ENCODE peak calls at places on chromosomes 1 and 21, in seven cellular contexts. G, H, O, Q, N, F and D are unnamed samples.

GRCh38 chr1:180631197-180631765 is 541 bp upstream of the XPR1 start:
- DNase-seq in F (peak), N (no peak), H (no peak), Q (no peak), G (no peak), O (peak), D (no peak)

GRCh38 chr1:36769886-36770830 is 264.2 kb downstream of the GRIK3 start:
- DNase-seq in N (no peak), F (no peak), O (no peak), Q (no peak), H (no peak), G (no peak), D (no peak)

GRCh38 chr1:27604579-27605299 is 795 bp upstream of the AHDC1 start:
- DNase-seq in O (no peak), N (no peak), F (no peak), H (no peak), G (no peak), Q (peak), D (no peak)

GRCh38 chr1:23763040-23763577 is 15.1 kb upstream of the PITHD1 start:
- DNase-seq in O (no peak), G (no peak), N (no peak), F (no peak), Q (peak), H (no peak), D (no peak)

GRCh38 chr1:29501227-29501976 is 265.1 kb downstream of the PTPRU start:
- DNase-seq in H (no peak), N (no peak), F (no peak), O (peak), G (no peak), Q (no peak), D (no peak)

GRCh38 chr1:170533331-170533730 is 1.4 kb downstream of the GORAB start:
- DNase-seq in Q (peak), O (no peak), G (no peak), N (no peak), H (peak), F (no peak), D (peak)

GRCh38 chr1:209040351-209040750 is 543.2 kb upstream of the CAMK1G start:
- DNase-seq in N (no peak), G (no peak), O (no peak), H (no peak), Q (peak), F (no peak), D (no peak)

GRCh38 chr1:83641206-83641658 is 357.7 kb downstream of the TTLL7 start:
- DNase-seq in Q (peak), O (peak), N (no peak), G (no peak), F (no peak), H (no peak), D (no peak)

GRCh38 chr1:228985661-228986060 is 250.4 kb downstream of the RHOU start:
- DNase-seq in G (no peak), Q (no peak), H (no peak), N (no peak), O (no peak), F (no peak), D (no peak)

GRCh38 chr21:36973986-36974850 is 7.7 kb upstream of the HLCS start:
- DNase-seq in G (no peak), N (no peak), O (no peak), F (no peak), Q (no peak), H (no peak), D (no peak)

GRCh38 chr1:183272390-183272801 is 86.3 kb downstream of the LAMC2 start:
- DNase-seq in G (no peak), F (no peak), H (no peak), N (no peak), O (no peak), Q (peak), D (peak)

GRCh38 chr1:18342744-18343143 is 138.0 kb upstream of the KLHDC7A start:
- DNase-seq in O (no peak), Q (no peak), N (no peak), F (no peak), H (no peak), G (no peak), D (no peak)

GRCh38 chr1:81717230-81717629 is 83.5 kb upstream of the ADGRL2 start:
- DNase-seq in G (no peak), F (no peak), H (no peak), Q (peak), O (no peak), N (no peak), D (peak)

GRCh38 chr1:2641381-2642130 is 8.7 kb upstream of the MMEL1 start:
- DNase-seq in O (no peak), G (no peak), H (no peak), F (no peak), Q (no peak), N (no peak), D (no peak)

GRCh38 chr1:35001743-35002142 is 16.6 kb upstream of the TMEM35B start:
- DNase-seq in G (no peak), N (no peak), H (no peak), F (no peak), O (no peak), Q (peak), D (no peak)

GRCh38 chr1:244406337-244406736 is 45.4 kb downstream of the ADSS2 start:
- DNase-seq in Q (no peak), H (no peak), O (no peak), G (no peak), F (no peak), N (no peak), D (no peak)

GRCh38 chr1:112707217-112708001 is 482 bp upstream of the RHOC start:
- DNase-seq in Q (peak), N (peak), G (peak), H (peak), F (peak), O (peak), D (peak)

GRCh38 chr21:35814858-35815619 is 245.3 kb downstream of the SETD4 start:
- DNase-seq in Q (no peak), N (no peak), F (no peak), O (no peak), G (no peak), H (no peak), D (no peak)

GRCh38 chr1:164560076-164560475 is 1.1 kb downstream of the PBX1 start:
- DNase-seq in N (no peak), H (no peak), F (no peak), O (no peak), Q (peak), G (no peak), D (peak)

GRCh38 chr1:29416825-29417557 is 180.7 kb downstream of the PTPRU start:
- DNase-seq in F (no peak), H (no peak), N (no peak), O (no peak), G (no peak), Q (peak), D (no peak)

GRCh38 chr1:9294910-9295636 is 2.4 kb downstream of the SPSB1 start:
- DNase-seq in O (peak), G (no peak), N (no peak), H (no peak), Q (peak), F (peak), D (peak)
- H3K4me3 ChIP-seq in O (no peak), G (no peak), N (peak), H (no peak), Q (peak), F (peak), D (peak)

DNA sequence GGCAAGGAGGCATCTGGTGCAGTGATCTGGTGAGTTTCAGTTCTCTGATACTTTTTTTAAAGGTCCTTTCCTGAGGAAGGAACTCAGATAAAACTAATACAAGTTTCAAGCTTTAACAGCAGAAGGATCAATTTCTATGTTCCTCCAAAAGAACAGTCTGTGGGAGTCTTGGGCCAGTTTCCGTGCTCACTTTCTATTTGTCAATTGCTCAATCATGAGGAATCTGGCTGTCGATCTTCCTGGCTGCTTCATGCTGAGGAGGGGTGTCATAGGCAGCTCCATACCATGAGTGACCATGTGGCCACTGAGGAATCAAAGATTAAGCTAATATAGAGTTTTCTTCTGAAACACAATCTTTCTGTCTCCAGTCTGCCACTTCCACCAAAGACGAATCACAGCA is 11.4 kb upstream of the TMEM125 start:
- DNase-seq in F (no peak), H (no peak), Q (no peak), N (no peak), O (no peak), G (no peak), D (no peak)
- H3K27ac ChIP-seq in F (no peak), H (no peak), Q (no peak), N (no peak), O (no peak), G (no peak), D (no peak)

GRCh38 chr21:25039461-25040380 is 567.6 kb downstream of the MRPL39 start:
- DNase-seq in H (peak), O (peak), Q (no peak), F (no peak), G (no peak), N (no peak), D (no peak)
- H3K4me3 ChIP-seq in H (peak), O (no peak), Q (no peak), F (no peak), G (no peak), N (peak), D (peak)

DNA sequence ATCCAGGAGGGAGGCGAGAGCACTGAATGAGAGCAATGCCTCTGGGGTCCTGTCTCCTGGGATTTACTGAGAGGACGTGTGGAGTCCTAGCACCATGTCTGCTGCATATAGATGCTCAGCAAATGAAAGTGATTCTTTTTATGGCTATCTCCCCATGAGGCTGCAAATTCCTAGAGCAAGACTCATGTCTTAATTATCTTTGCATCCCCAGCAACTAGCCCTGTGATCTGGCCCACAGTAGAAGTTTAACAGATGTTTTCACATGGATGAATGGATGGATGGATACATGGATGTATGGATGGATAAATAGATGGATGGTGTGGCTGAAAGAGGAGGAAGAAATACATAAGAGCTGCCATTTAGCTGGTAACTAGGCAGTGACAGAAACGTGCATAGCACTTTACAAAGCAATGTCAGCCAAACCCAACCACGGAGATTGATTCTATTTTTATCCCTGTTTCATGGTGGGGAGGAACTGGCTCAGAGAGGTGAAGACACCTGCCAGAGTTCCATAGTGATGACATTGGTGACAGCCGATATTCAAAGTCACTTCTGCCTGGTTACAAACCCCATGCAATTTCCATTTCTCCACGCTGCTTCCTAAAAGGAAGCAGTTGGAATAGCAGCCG is 32.7 kb upstream of the ZBTB40 start:
- DNase-seq in G (no peak), H (no peak), O (peak), F (peak), Q (peak), N (no peak), D (peak)
- H3K27ac ChIP-seq in G (no peak), H (no peak), O (no peak), F (no peak), Q (no peak), N (no peak), D (no peak)

GRCh38 chr1:60823151-60823550 is 259.2 kb upstream of the NFIA start:
- DNase-seq in G (no peak), H (no peak), F (no peak), Q (no peak), O (no peak), N (no peak), D (no peak)

GRCh38 chr1:60825593-60825992 is 256.8 kb upstream of the NFIA start:
- DNase-seq in H (no peak), O (no peak), N (no peak), Q (no peak), G (no peak), F (no peak), D (no peak)

GRCh38 chr1:60822252-60822651 is 260.1 kb upstream of the NFIA start:
- DNase-seq in O (no peak), G (no peak), F (no peak), Q (no peak), H (no peak), N (no peak), D (no peak)

GRCh38 chr1:60828944-60829343 is 253.4 kb upstream of the NFIA start:
- DNase-seq in Q (no peak), N (no peak), F (no peak), O (no peak), G (no peak), H (no peak), D (no peak)

DNA sequence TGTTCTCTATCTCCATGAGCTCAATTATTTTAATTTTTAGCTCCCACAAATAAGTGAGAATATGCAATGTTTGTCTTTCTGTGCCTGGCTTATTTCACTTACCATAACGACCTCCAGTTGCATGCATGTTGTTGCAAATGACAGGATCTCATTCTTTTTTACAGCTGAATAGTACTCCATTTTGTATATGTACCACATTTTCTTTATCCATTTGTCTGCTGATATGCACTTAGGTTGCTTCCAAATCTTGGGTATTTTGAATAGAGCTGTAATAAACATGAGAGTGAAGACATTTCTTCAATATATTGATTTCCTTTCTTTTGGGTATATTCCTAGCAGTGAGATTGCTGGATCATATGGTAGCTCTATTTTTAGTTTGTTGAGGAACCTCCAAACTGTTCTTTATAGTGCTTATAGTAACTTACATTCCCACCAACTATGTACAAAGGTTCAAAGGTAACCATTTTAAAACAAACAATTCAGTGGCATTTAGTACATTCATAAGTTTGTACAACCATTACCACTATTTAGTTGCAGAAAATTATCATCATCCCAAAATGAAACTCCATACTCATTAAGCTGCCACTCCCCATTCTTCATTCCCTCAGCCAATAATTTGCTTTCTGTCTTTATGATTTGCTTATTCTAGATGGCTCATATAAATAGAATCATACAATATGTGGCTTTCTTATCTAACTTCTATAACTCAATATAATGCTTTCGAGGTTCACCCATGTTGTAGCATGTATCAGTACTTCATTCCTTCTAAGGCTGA is 255.9 kb upstream of the NFIA start:
- DNase-seq in Q (no peak), F (no peak), O (no peak), G (no peak), N (no peak), H (no peak), D (no peak)
- H3K4me3 ChIP-seq in Q (no peak), F (no peak), O (no peak), G (no peak), N (no peak), H (no peak), D (no peak)

GRCh38 chr1:161082996-161083742 is 6.2 kb downstream of the NECTIN4 start:
- DNase-seq in H (peak), O (no peak), N (peak), F (no peak), Q (peak), G (no peak), D (peak)
- H3K27ac ChIP-seq in H (peak), O (no peak), N (peak), F (no peak), Q (peak), G (no peak), D (peak)

DNA sequence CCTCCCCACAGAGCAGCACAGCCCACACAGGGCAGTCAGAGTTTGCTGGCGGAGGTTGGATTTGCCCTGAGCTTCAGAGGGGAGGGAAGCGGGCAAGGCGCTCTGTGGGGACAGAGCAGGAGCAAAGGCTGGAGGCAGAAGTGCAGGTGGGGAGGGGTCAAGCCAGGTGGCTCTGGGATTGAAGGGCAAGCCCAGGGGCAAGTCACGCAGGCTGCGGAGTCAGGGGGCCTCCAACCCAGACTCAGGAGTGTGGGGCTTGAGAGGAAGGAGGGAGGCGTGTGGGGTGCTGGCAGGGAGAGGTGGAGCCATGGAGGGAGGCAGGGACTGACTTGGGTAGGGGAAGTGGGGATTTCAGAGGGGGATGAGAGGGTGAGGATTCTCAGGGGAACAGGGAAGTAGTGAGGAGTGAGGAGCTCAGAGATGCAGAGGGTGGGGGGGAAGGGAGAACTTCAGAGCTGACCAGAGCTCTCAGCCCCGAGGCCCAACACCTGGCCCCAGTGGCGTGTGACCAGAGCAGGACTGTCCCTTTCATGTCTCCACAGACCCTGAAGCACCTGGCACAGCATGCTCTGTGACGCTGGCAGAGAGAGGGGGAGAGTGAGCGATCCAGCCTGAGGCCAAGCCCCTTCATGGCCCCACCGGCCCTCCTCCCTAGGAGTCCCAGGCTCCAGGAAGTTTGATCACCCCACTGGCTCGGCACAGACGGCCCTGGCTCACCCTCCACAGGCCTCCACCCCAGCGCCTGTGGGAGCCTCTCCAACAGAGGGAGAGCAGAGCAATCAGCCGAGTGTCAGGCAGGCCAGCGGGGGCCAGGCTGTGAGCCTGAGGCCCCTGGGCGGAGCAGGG is 10.8 kb downstream of the SH3BGRL3 start:
- DNase-seq in H (peak), N (no peak), O (no peak), G (no peak), Q (no peak), F (peak), D (no peak)
- H3K4me3 ChIP-seq in H (no peak), N (no peak), O (no peak), G (peak), Q (no peak), F (peak), D (no peak)

DNA sequence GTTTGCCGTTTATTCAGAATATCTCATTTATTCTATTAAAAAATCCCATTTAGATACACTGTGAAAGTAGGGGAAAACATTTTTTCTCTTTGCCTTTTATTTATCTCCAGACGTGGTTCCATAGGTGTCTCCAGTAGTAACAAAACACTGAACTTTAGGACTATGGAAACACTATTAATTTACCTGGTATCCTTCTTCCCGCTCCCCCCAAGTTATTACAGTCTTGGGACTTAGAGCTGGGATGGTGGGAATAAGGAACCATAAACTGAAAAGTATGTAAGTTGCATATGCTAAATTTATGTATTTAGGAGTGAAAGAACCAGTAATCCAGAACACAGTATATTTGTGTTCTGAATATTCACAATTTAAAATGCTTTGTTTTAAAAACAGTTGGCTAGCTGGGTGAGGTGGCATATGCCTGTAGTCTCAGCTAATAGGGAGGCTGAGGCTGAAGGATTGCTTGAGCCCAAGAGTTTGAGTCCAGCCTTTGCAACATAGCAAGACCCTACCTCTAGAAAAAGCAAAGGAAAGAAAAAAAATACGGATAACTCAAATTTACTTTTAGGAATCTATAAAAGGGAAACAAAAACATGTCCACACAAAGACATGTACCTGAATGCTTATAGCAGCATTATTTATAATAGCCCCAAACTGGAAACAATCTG is 3.1 kb downstream of the DNAJB4 start:
- DNase-seq in F (no peak), G (no peak), O (no peak), H (no peak), Q (no peak), N (no peak), D (no peak)
- H3K27ac ChIP-seq in F (no peak), G (peak), O (no peak), H (no peak), Q (peak), N (no peak), D (peak)

DNA sequence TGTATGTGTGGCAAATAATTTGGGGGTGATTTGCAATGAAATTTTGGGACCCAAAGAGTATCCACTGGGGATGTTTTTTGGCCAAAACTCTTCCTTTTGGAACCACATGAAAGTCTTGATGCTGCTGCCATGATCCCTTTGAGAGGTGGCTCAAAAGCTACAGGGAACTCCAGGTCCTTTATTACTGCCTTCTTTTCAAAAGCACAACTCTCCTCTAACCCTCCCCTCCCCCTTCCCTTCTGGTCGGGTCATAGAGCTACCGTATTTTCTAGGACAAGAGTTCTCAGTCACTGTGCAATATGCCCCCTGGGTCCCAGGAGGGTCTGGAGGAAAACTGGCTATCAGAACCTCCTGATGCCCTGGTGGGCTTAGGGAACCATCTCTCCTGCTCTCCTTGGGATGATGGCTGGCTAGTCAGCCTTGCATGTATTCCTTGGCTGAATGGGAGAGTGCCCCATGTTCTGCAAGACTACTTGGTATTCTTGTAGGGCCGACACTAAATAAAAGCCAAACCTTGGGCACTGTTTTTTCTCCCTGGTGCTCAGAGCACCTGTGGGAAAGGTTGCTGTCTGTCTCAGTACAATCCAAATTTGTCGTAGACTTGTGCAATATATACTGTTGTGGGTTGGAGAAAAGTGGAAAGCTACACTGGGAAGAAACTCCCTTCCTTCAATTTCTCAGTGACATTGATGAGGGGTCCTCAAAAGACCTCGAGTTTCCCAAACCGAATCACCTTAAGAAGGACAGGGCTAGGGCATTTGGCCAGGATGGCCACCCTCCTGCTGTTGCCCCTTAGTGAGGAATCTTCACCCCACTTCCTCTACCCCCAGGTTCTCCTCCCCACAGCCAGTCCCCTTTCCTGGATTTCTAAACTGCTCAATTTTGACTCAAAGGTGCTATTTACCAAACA is 3.1 kb downstream of the BTG2 start:
- DNase-seq in H (no peak), N (no peak), Q (no peak), O (no peak), F (no peak), G (no peak), D (no peak)
- H3K4me3 ChIP-seq in H (no peak), N (peak), Q (no peak), O (peak), F (peak), G (peak), D (no peak)